ENCODE peak calls at places on chromosomes 6 and 20, in ten cellular contexts. S is A673; T is lung; N is lower lobe of right lung; X is ovary; Z is heart left ventricle; V is prostate gland; P is neural progenitor cell; Y is H9; H is CD8-positive, alpha-beta T cell. J is an unnamed sample. For H3K9me3, the result is how much of the 10 kb centered on the place peaks cover.

GRCh38 chr6:117448011-117448410 is 22.3 kb upstream of the ROS1 start:
- DNase-seq in V (no peak), Z (no peak), T (no peak), N (no peak), S (no peak), P (peak), H (no peak), Y (no peak), X (no peak), J (no peak)

GRCh38 chr6:64732888-64733287 is 974.1 kb downstream of the EYS start:
- DNase-seq in V (no peak), T (no peak), Z (no peak), P (peak), Y (no peak), X (no peak), N (no peak), S (no peak), H (no peak), J (no peak)

GRCh38 chr6:27161946-27162603 is 85.4 kb upstream of the PRSS16 start:
- DNase-seq in S (peak), T (no peak), N (no peak), X (no peak), Z (no peak), V (no peak), H (peak), P (peak), Y (no peak), J (no peak)

GRCh38 chr6:17865798-17866725 is 121.4 kb downstream of the KIF13A start:
- DNase-seq in Y (no peak), N (no peak), T (peak), S (no peak), Z (peak), V (peak), X (peak), H (no peak), P (no peak), J (no peak)

GRCh38 chr20:30491016-30491415 is 766.4 kb upstream of the DEFB115 start:
- DNase-seq in T (no peak), X (peak), P (no peak), H (no peak), S (no peak), Z (no peak), Y (no peak), V (no peak), N (no peak), J (no peak)

GRCh38 chr20:50187403-50188051 is 3.1 kb upstream of the CEBPB start:
- DNase-seq in H (no peak), N (peak), Y (no peak), V (peak), Z (no peak), X (peak), T (peak), S (peak), P (no peak), J (no peak)

GRCh38 chr20:43191946-43192847 is 2.5 kb upstream of the PTPRT start:
- DNase-seq in V (no peak), H (no peak), X (no peak), P (peak), N (no peak), Y (peak), Z (no peak), S (peak), T (peak), J (no peak)

GRCh38 chr6:28525496-28526039 is at the start of gene GPX5:
- DNase-seq in X (no peak), T (no peak), H (peak), P (no peak), S (no peak), Z (no peak), N (no peak), V (no peak), Y (no peak), J (no peak)

GRCh38 chr6:140806431-140806830 is 1326.3 kb upstream of the GJE1 start:
- DNase-seq in S (no peak), V (no peak), H (no peak), T (no peak), N (no peak), Z (no peak), P (no peak), X (no peak), Y (no peak), J (no peak)

GRCh38 chr6:40251609-40252008 is 317.3 kb upstream of the MOCS1 start:
- DNase-seq in P (no peak), V (no peak), Z (no peak), N (no peak), S (peak), X (no peak), H (no peak), T (no peak), Y (no peak), J (no peak)

GRCh38 chr20:17671565-17671964 is 10.5 kb downstream of the RRBP1 start:
- DNase-seq in S (no peak), P (no peak), V (no peak), Y (no peak), X (no peak), T (no peak), N (no peak), H (no peak), Z (no peak), J (no peak)

GRCh38 chr6:131937703-131938631 is 13.2 kb downstream of the CCN2 start:
- DNase-seq in Z (no peak), S (peak), T (no peak), X (no peak), V (no peak), H (no peak), N (no peak), P (no peak), Y (no peak), J (no peak)

GRCh38 chr20:9503530-9504251 is 10.7 kb upstream of the LAMP5 start:
- DNase-seq in P (peak), X (no peak), N (peak), Y (peak), H (no peak), V (no peak), T (no peak), Z (no peak), S (peak), J (no peak)

GRCh38 chr6:84921891-84922290 is 157.5 kb upstream of the TBX18 start:
- DNase-seq in Z (no peak), T (no peak), X (no peak), Y (no peak), V (no peak), H (no peak), P (no peak), N (no peak), S (no peak), J (no peak)

GRCh38 chr6:10256113-10256690 is 158.7 kb downstream of the TFAP2A start:
- DNase-seq in N (no peak), T (no peak), H (no peak), Y (no peak), V (no peak), P (peak), Z (no peak), X (no peak), S (peak), J (no peak)

GRCh38 chr20:35437599-35437998 is 429 bp downstream of the GDF5 start:
- DNase-seq in N (no peak), H (no peak), Z (no peak), V (no peak), S (no peak), T (no peak), P (no peak), Y (no peak), X (no peak), J (no peak)

GRCh38 chr6:73341335-73341734 is 12.7 kb downstream of the DPPA5 start:
- DNase-seq in Y (no peak), S (no peak), Z (no peak), H (no peak), V (no peak), X (no peak), T (no peak), N (no peak), P (no peak), J (no peak)

GRCh38 chr6:43878127-43878634 is 108.2 kb downstream of the VEGFA start:
- DNase-seq in Y (no peak), H (no peak), Z (no peak), T (no peak), X (no peak), S (no peak), P (no peak), V (no peak), N (no peak), J (no peak)

GRCh38 chr20:62332421-62332820 is 29.6 kb downstream of the ADRM1 start:
- DNase-seq in H (peak), N (no peak), Y (no peak), P (no peak), X (no peak), V (no peak), S (no peak), T (no peak), Z (no peak), J (no peak)

GRCh38 chr20:45810191-45810590 is 2.3 kb upstream of the UBE2C start:
- DNase-seq in Y (no peak), S (no peak), P (no peak), V (no peak), X (no peak), H (no peak), N (no peak), T (no peak), Z (no peak), J (no peak)

GRCh38 chr6:5657684-5658429 is 348.9 kb downstream of the NRN1 start:
- DNase-seq in V (no peak), N (no peak), Y (no peak), Z (no peak), S (no peak), H (no peak), P (no peak), T (no peak), X (no peak), J (no peak)

DNA sequence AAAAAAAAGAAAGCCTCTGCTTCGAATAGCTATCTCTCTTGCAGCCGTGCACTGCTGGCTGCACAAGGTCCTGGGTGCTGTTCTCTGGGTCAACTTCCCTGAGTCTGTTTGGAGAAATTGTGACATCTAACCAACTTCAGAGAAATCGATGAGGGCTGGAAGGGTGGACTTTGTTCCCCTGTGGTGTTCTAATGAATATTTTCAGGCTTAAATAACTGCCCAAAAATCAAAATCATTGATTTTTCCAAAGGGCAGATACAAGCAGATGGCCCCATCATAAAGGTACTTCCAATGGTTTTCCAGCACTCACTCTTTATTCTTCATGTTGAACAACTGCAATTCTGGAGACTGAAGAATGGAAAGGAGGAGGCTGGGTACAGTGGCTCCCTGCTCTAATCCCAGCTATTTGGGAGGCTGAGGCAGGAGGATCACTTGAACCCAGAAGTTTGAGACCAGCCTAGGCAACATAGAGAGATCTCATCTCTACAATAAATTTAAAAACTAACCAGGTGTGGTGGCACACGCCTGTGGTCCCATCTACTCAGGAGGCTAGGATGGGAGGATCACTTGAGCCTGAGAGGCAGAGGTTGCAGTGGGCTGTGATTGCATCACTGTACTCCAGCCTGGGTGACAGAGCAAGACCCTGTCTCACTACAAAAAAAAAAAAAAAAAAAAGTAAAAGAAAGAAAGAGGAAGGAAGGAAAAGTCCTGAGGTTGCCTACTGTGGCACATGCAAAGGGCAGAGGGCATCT is 59.1 kb downstream of the FOXA2 start:
- DNase-seq in T (no peak), Y (no peak), X (no peak), H (no peak), Z (no peak), V (no peak), S (no peak), P (no peak), N (no peak), J (no peak)
- H3K27ac ChIP-seq in T (no peak), Y (no peak), X (no peak), H (no peak), Z (no peak), V (no peak), S (no peak), P (no peak), N (no peak), J (no peak)

DNA sequence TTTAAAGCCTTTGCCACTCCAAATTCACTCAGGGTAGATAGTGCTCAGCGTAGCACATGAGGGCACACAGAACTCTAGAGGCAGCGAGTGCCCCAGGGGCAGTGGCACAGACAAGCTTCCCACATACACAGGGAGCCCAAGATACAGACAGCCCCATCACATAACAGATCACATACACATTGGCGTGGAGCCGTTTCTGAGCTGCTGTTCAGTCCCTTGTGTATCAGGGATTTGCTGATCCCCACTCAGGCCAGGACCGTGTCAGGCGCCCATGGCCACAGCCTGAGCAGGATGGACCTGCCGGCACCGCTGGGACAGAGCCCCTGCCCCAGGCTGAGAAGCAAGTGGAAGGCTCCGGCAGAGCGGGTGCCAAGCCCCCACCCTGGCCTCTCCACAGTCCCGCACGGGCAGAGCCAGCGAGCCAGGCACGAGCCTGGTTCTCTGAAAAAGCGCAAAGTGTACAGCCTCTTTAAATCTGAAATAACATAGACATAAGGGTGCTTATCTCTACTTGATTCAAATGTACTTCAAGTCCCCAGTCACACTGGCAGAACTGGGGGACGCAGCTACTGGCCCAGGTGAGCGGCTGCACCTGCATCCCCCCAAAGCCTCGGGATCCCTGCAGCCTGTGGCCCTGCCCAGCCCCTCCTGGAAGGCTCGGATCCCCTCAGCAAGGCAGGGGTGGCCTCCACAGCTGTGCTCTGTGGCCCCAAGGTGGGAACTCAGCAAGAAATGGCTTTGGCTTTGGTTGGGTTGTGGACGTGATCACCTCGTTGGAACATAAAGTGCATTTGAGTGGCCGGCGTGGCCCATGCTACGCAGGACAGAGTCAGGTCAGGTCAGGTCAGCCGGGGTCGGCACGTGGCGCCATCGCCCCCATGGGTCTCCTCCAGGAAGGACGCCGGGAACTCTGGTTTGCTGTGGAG is 231.3 kb downstream of the ERMARD start:
- DNase-seq in X (no peak), S (no peak), Z (no peak), Y (peak), N (no peak), T (no peak), V (no peak), H (no peak), P (no peak), J (no peak)
- H3K9me3 ChIP-seq in X (under half), S (under half), Z (under half), Y (under half), N (under half), T (under half), V (under half), H (under half), P (under half), J (under half)

GRCh38 chr6:159008656-159009288 is 8.8 kb upstream of the RSPH3 start:
- DNase-seq in S (peak), T (no peak), Z (no peak), X (no peak), N (no peak), H (no peak), P (peak), V (no peak), Y (no peak), J (no peak)
- TF ChIP-seq CTCF in S (peak), T (peak), Z (peak), X (no peak), N (peak), H (peak), P (peak), V (peak), Y (peak), J (peak)

DNA sequence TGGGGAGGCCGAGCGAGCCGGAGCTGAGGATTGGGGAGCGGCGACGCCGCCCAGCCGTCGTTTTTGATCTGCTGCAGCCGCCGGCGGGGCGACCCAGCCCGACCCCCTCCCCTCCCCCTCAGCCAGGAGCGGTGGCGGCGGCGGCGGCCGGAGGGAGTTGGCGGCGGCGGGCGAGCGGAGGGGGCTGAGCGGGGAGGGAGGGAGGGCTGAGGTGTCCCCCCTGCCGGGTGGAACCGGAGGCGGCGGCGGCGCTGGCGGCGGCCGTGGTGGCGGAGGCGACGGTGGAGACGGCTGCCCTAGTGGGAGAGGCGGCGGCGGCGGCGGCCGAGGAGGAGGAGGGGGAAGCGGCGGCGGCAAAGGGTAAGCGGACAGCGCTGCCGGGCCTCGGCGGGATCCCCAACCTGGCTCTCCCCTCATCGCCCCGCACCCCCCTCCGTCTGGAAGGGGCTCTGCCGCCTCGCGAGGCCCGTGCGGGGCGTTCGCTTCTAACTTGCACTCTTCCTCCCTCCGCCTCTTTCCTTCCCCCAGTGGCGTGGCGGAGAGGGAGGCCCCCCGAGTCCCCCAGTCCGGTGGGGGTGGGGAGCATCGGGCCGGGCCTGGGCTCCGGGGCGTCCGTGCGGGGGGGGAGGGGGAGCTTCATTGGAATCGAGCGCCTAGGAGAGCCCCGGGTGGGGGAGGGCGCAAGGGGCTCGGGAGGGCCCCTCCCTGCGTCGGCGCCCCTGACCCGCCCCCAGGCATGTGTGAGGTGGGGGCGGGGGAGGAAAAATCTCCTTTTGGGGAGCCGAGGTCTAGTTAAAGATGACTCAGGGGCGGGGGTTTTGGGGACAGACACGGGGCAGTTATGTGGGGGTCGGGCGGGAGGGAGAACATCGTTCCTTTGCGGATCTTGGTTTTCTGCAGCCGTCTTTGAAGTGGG is at the start of gene TAB2:
- DNase-seq in Z (peak), N (peak), Y (no peak), T (peak), H (peak), P (no peak), V (peak), S (peak), X (peak), J (peak)
- H3K27ac ChIP-seq in Z (peak), N (peak), Y (no peak), T (peak), H (peak), P (peak), V (peak), S (peak), X (peak), J (peak)

J was measured in CD4-positive, alpha-beta T cell.